ENCODE peak calls at places on chromosome 3, in four cellular contexts. P is activated T-helper 1 cell treated with anti-CD3 and anti-CD28 coated beads, Interleukin-12 subunit alpha, Interleukin-12 subunit beta, Interleukin-2, Interleukin-4 antibody, amounts not matched to agents 30 ng/mL and 10 ng/mL and 1 ng/mL, durations not matched to agents 14 hours and 24 hours and 36 hours; Y is IMR-90; O is NCI-H460. H is an unnamed sample.

GRCh38 chr3:83843716-83844115 is 1115.1 kb upstream of the CADM2 start:
- DNase-seq in O (no peak), P (no peak), Y (no peak), H (no peak)

GRCh38 chr3:38565339-38566214 is 69.4 kb downstream of the EXOG start:
- DNase-seq in Y (no peak), O (no peak), P (no peak), H (no peak)

GRCh38 chr3:49713336-49714105 is 6.0 kb downstream of the AMIGO3 start:
- DNase-seq in O (no peak), P (no peak), Y (no peak), H (no peak)

GRCh38 chr3:65607101-65607500 is 431.6 kb downstream of the MAGI1 start:
- DNase-seq in P (no peak), Y (no peak), O (no peak), H (no peak)

GRCh38 chr3:170531557-170532335 is 54.1 kb downstream of the SLC7A14 start:
- DNase-seq in O (no peak), P (no peak), Y (no peak), H (no peak)

GRCh38 chr3:58564456-58565160 is 12.6 kb downstream of the FAM107A start:
- DNase-seq in Y (peak), O (no peak), P (no peak), H (peak)

GRCh38 chr3:193552911-193553310 is 1.8 kb downstream of the ATP13A4 start:
- DNase-seq in Y (no peak), P (no peak), O (no peak), H (no peak)

GRCh38 chr3:129609591-129610169 is 3.2 kb upstream of the PLXND1 start:
- DNase-seq in O (no peak), P (no peak), Y (peak), H (no peak)

GRCh38 chr3:30778923-30779322 is 115.5 kb downstream of the GADL1 start:
- DNase-seq in Y (no peak), O (no peak), P (no peak), H (no peak)

GRCh38 chr3:163916596-163917560 is 1161.4 kb downstream of the SI start:
- DNase-seq in Y (no peak), P (no peak), O (peak), H (peak)

GRCh38 chr3:98972155-98972554 is 70.7 kb upstream of the DCBLD2 start:
- DNase-seq in Y (peak), P (no peak), O (peak), H (no peak)

GRCh38 chr3:43620953-43621405 is 832 bp downstream of the ANO10 start:
- DNase-seq in O (no peak), Y (peak), P (no peak), H (no peak)

GRCh38 chr3:135753506-135753905 is 212.0 kb upstream of the PPP2R3A start:
- DNase-seq in Y (no peak), P (no peak), O (no peak), H (no peak)

GRCh38 chr3:122406198-122406597 is 9.7 kb downstream of the WDR5B start:
- DNase-seq in O (no peak), P (no peak), Y (no peak), H (no peak)

GRCh38 chr3:153210116-153210515 is 48.1 kb downstream of the RAP2B start:
- DNase-seq in P (no peak), Y (peak), O (no peak), H (no peak)

GRCh38 chr3:106206165-106206564 is 337.4 kb upstream of the CBLB start:
- DNase-seq in Y (peak), P (no peak), O (no peak), H (no peak)